ENCODE peak calls at places on chromosome 22, in eight cellular contexts. One of them, this sample, is unnamed.

GRCh38 chr22:36328635-36329216 is 59.0 kb downstream of the MYH9 start:
- DNase-seq in adrenal gland: peak; percentile 95
- DNase-seq in body of pancreas: peak; percentile 76
- DNase-seq in HFF-Myc: peak; percentile 79
- DNase-seq in cardiac fibroblast: peak; percentile 97
- DNase-seq in A549: peak; percentile 14
- DNase-seq in B cell: peak; percentile 59
- DNase-seq in HCT116: no peak
- DNase-seq in this sample: no peak

GRCh38 chr22:17984114-17984513 is 40.2 kb downstream of the MICAL3 start:
- DNase-seq in A549: no peak
- DNase-seq in HCT116: no peak
- DNase-seq in body of pancreas: no peak
- DNase-seq in B cell: no peak
- DNase-seq in HFF-Myc: no peak
- DNase-seq in cardiac fibroblast: no peak
- DNase-seq in adrenal gland: no peak
- DNase-seq in this sample: no peak

GRCh38 chr22:33866521-33866920 is 53.8 kb downstream of the LARGE1 start:
- DNase-seq in HCT116: no peak
- DNase-seq in B cell: no peak
- DNase-seq in body of pancreas: no peak
- DNase-seq in HFF-Myc: no peak
- DNase-seq in cardiac fibroblast: no peak
- DNase-seq in A549: no peak
- DNase-seq in adrenal gland: no peak
- DNase-seq in this sample: no peak

GRCh38 chr22:44659140-44659539 is 42.9 kb upstream of the PRR5 start:
- DNase-seq in HFF-Myc: no peak
- DNase-seq in HCT116: no peak
- DNase-seq in body of pancreas: no peak
- DNase-seq in A549: no peak
- DNase-seq in B cell: no peak
- DNase-seq in cardiac fibroblast: no peak
- DNase-seq in adrenal gland: no peak
- DNase-seq in this sample: no peak

GRCh38 chr22:46977656-46978343 is 215.3 kb downstream of the TBC1D22A start:
- DNase-seq in body of pancreas: no peak
- DNase-seq in B cell: no peak
- DNase-seq in A549: no peak
- DNase-seq in adrenal gland: no peak
- DNase-seq in cardiac fibroblast: no peak
- DNase-seq in HCT116: no peak
- DNase-seq in HFF-Myc: no peak
- DNase-seq in this sample: no peak

GRCh38 chr22:31947296-31947695 is 3.0 kb downstream of the YWHAH start:
- DNase-seq in A549: peak; percentile 31
- DNase-seq in cardiac fibroblast: peak; percentile 47
- DNase-seq in HFF-Myc: no peak
- DNase-seq in body of pancreas: peak; percentile 26
- DNase-seq in adrenal gland: no peak
- DNase-seq in B cell: peak; percentile 66
- DNase-seq in HCT116: no peak
- DNase-seq in this sample: peak; percentile 65

GRCh38 chr22:47190957-47191323 is 428.5 kb downstream of the TBC1D22A start:
- DNase-seq in body of pancreas: no peak
- DNase-seq in A549: no peak
- DNase-seq in adrenal gland: no peak
- DNase-seq in HCT116: peak; percentile 8
- DNase-seq in HFF-Myc: no peak
- DNase-seq in cardiac fibroblast: no peak
- DNase-seq in B cell: no peak
- DNase-seq in this sample: no peak

GRCh38 chr22:40671369-40671768 is 7.9 kb upstream of the MCHR1 start:
- DNase-seq in A549: no peak
- DNase-seq in cardiac fibroblast: no peak
- DNase-seq in body of pancreas: no peak
- DNase-seq in HCT116: no peak
- DNase-seq in B cell: no peak
- DNase-seq in adrenal gland: no peak
- DNase-seq in HFF-Myc: no peak
- DNase-seq in this sample: no peak

GRCh38 chr22:49229483-49230193 is 598.0 kb downstream of the BRD1 start:
- DNase-seq in B cell: no peak
- DNase-seq in HCT116: no peak
- DNase-seq in cardiac fibroblast: no peak
- DNase-seq in body of pancreas: no peak
- DNase-seq in A549: no peak
- DNase-seq in adrenal gland: no peak
- DNase-seq in HFF-Myc: no peak
- DNase-seq in this sample: no peak

GRCh38 chr22:16969508-16970327 is 38.3 kb downstream of the GAB4 start:
- DNase-seq in adrenal gland: no peak
- DNase-seq in A549: no peak
- DNase-seq in B cell: no peak
- DNase-seq in HFF-Myc: no peak
- DNase-seq in HCT116: no peak
- DNase-seq in body of pancreas: no peak
- DNase-seq in cardiac fibroblast: no peak
- DNase-seq in this sample: no peak

GRCh38 chr22:27110985-27111451 is 453.6 kb downstream of the MIAT start:
- DNase-seq in HFF-Myc: no peak
- DNase-seq in cardiac fibroblast: peak; percentile 33
- DNase-seq in adrenal gland: no peak
- DNase-seq in B cell: no peak
- DNase-seq in body of pancreas: peak; percentile 17
- DNase-seq in A549: peak; percentile 38
- DNase-seq in HCT116: no peak
- DNase-seq in this sample: no peak

GRCh38 chr22:32123657-32124056 is 35.4 kb downstream of the C22orf42 start:
- DNase-seq in cardiac fibroblast: no peak
- DNase-seq in HFF-Myc: no peak
- DNase-seq in HCT116: no peak
- DNase-seq in B cell: no peak
- DNase-seq in adrenal gland: no peak
- DNase-seq in A549: no peak
- DNase-seq in body of pancreas: no peak
- DNase-seq in this sample: no peak

GRCh38 chr22:20802922-20803553 is 29.1 kb downstream of the SERPIND1 start:
- DNase-seq in cardiac fibroblast: no peak
- DNase-seq in body of pancreas: no peak
- DNase-seq in B cell: no peak
- DNase-seq in A549: no peak
- DNase-seq in HCT116: no peak
- DNase-seq in adrenal gland: no peak
- DNase-seq in HFF-Myc: no peak
- DNase-seq in this sample: no peak

GRCh38 chr22:49413551-49413950 is 414.1 kb downstream of the BRD1 start:
- DNase-seq in adrenal gland: no peak
- DNase-seq in B cell: no peak
- DNase-seq in HCT116: no peak
- DNase-seq in body of pancreas: no peak
- DNase-seq in A549: no peak
- DNase-seq in cardiac fibroblast: no peak
- DNase-seq in HFF-Myc: no peak
- DNase-seq in this sample: no peak

GRCh38 chr22:49751318-49751967 is 76.2 kb downstream of the BRD1 start:
- DNase-seq in body of pancreas: no peak
- DNase-seq in HCT116: no peak
- DNase-seq in adrenal gland: no peak
- DNase-seq in B cell: no peak
- DNase-seq in A549: no peak
- DNase-seq in cardiac fibroblast: no peak
- DNase-seq in HFF-Myc: no peak
- DNase-seq in this sample: no peak

GRCh38 chr22:36329217-36330078 is 58.3 kb downstream of the MYH9 start:
- DNase-seq in cardiac fibroblast: peak; percentile 98
- DNase-seq in HCT116: peak; percentile 52
- DNase-seq in body of pancreas: peak; percentile 63
- DNase-seq in A549: peak; percentile 43
- DNase-seq in adrenal gland: peak; percentile 79
- DNase-seq in B cell: no peak
- DNase-seq in HFF-Myc: peak; percentile 96
- DNase-seq in this sample: no peak

GRCh38 chr22:39558950-39559349 is 11.6 kb upstream of the CACNA1I start:
- DNase-seq in cardiac fibroblast: no peak
- DNase-seq in adrenal gland: no peak
- DNase-seq in HCT116: no peak
- DNase-seq in body of pancreas: no peak
- DNase-seq in HFF-Myc: no peak
- DNase-seq in B cell: no peak
- DNase-seq in A549: no peak
- DNase-seq in this sample: no peak

GRCh38 chr22:39560127-39560526 is 10.4 kb upstream of the CACNA1I start:
- DNase-seq in B cell: no peak
- DNase-seq in HFF-Myc: no peak
- DNase-seq in body of pancreas: no peak
- DNase-seq in HCT116: no peak
- DNase-seq in adrenal gland: peak; percentile 13
- DNase-seq in A549: no peak
- DNase-seq in cardiac fibroblast: no peak
- DNase-seq in this sample: no peak

GRCh38 chr22:39556970-39557811 is 13.4 kb upstream of the CACNA1I start:
- DNase-seq in HFF-Myc: no peak
- DNase-seq in B cell: peak; percentile 43
- DNase-seq in adrenal gland: peak; percentile 60
- DNase-seq in A549: peak; percentile 38
- DNase-seq in cardiac fibroblast: peak; percentile 8
- DNase-seq in HCT116: no peak
- DNase-seq in body of pancreas: no peak
- DNase-seq in this sample: no peak

GRCh38 chr22:39558254-39558727 is 12.3 kb upstream of the CACNA1I start:
- DNase-seq in HCT116: no peak
- DNase-seq in HFF-Myc: no peak
- DNase-seq in body of pancreas: no peak
- DNase-seq in B cell: no peak
- DNase-seq in A549: no peak
- DNase-seq in adrenal gland: peak; percentile 27
- DNase-seq in cardiac fibroblast: no peak
- DNase-seq in this sample: no peak

GRCh38 chr22:39559456-39560105 is 11.0 kb upstream of the CACNA1I start:
- DNase-seq in HCT116: no peak
- DNase-seq in body of pancreas: peak; percentile 19
- DNase-seq in adrenal gland: peak; percentile 19
- DNase-seq in HFF-Myc: no peak
- DNase-seq in A549: no peak
- DNase-seq in cardiac fibroblast: no peak
- DNase-seq in B cell: peak; percentile 31
- DNase-seq in this sample: peak; percentile 51
- TF ChIP-seq CTCF in HCT116: peak; percentile 86
- TF ChIP-seq CTCF in body of pancreas: no peak
- TF ChIP-seq CTCF in adrenal gland: peak; percentile 29
- TF ChIP-seq CTCF in HFF-Myc: peak; percentile 61
- TF ChIP-seq CTCF in A549: peak; percentile 46
- TF ChIP-seq CTCF in cardiac fibroblast: peak; percentile 70
- TF ChIP-seq CTCF in B cell: peak; percentile 39
- TF ChIP-seq CTCF in this sample: peak; percentile 57

GRCh38 chr22:37636949-37637273 is 2.6 kb upstream of the SH3BP1 start:
- DNase-seq in adrenal gland: no peak
- DNase-seq in body of pancreas: no peak
- DNase-seq in HFF-Myc: no peak
- DNase-seq in A549: no peak
- DNase-seq in B cell: no peak
- DNase-seq in HCT116: no peak
- DNase-seq in cardiac fibroblast: no peak
- DNase-seq in this sample: no peak

GRCh38 chr22:37638351-37639069 is 959 bp upstream of the SH3BP1 start:
- DNase-seq in HCT116: no peak
- DNase-seq in A549: no peak
- DNase-seq in B cell: no peak
- DNase-seq in body of pancreas: no peak
- DNase-seq in HFF-Myc: no peak
- DNase-seq in cardiac fibroblast: no peak
- DNase-seq in adrenal gland: no peak
- DNase-seq in this sample: no peak

GRCh38 chr22:37634505-37635002 is 4.9 kb upstream of the SH3BP1 start:
- DNase-seq in HCT116: no peak
- DNase-seq in A549: no peak
- DNase-seq in cardiac fibroblast: no peak
- DNase-seq in body of pancreas: no peak
- DNase-seq in B cell: no peak
- DNase-seq in HFF-Myc: no peak
- DNase-seq in adrenal gland: no peak
- DNase-seq in this sample: no peak

GRCh38 chr22:37635157-37635556 is 4.3 kb upstream of the SH3BP1 start:
- DNase-seq in B cell: no peak
- DNase-seq in cardiac fibroblast: no peak
- DNase-seq in A549: no peak
- DNase-seq in HFF-Myc: no peak
- DNase-seq in HCT116: no peak
- DNase-seq in body of pancreas: no peak
- DNase-seq in adrenal gland: no peak
- DNase-seq in this sample: no peak

GRCh38 chr22:37636186-37636948 is 3.1 kb upstream of the SH3BP1 start:
- DNase-seq in body of pancreas: no peak
- DNase-seq in A549: no peak
- DNase-seq in adrenal gland: no peak
- DNase-seq in cardiac fibroblast: peak; percentile 10
- DNase-seq in B cell: no peak
- DNase-seq in HCT116: no peak
- DNase-seq in HFF-Myc: peak; percentile 96
- DNase-seq in this sample: no peak
- TF ChIP-seq CTCF in body of pancreas: no peak
- TF ChIP-seq CTCF in A549: no peak
- TF ChIP-seq CTCF in adrenal gland: no peak
- TF ChIP-seq CTCF in cardiac fibroblast: peak; percentile 41
- TF ChIP-seq CTCF in B cell: no peak
- TF ChIP-seq CTCF in HCT116: peak; percentile 48
- TF ChIP-seq CTCF in HFF-Myc: peak; percentile 52
- TF ChIP-seq CTCF in this sample: no peak

DNA sequence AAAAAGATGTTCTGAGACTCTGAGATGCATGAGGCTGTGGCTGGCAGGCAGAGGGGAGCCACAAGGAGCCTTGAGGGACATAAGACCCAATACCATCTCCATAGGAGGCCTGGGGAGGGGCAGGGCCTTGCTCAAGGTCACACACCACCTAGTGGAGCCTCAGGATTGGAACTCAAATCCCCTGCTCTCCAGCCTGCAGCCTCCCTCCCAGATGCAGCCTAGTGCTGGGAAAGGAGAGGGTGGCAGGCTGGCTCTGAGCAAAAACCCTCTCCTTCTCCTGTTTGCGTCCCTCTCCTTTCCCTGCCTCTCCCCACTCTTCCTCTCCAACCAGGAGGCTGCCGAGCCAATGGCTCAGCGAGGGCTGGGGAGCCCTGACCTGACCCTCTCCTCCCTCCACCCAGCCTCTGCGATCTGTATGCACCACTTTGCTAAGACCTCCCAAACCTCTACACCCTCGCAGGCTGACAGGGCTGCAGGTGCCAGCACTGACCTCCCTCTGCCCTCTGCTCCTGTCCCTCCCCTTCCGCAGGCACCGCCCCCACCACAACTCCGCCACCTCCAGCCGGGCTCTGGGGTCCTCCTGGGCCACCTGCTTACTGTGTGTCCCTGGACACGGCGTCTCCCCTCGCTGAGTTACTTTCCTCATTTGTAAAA is 14.7 kb downstream of the IGLL1 start:
- DNase-seq in HCT116: peak; percentile 4
- DNase-seq in A549: no peak
- DNase-seq in cardiac fibroblast: peak; percentile 8
- DNase-seq in HFF-Myc: no peak
- DNase-seq in body of pancreas: peak; percentile 17
- DNase-seq in adrenal gland: no peak
- DNase-seq in B cell: peak; percentile 35
- DNase-seq in this sample: peak; percentile 28
- TF ChIP-seq CTCF in HCT116: peak; percentile 16
- TF ChIP-seq CTCF in A549: no peak
- TF ChIP-seq CTCF in cardiac fibroblast: peak; percentile 13
- TF ChIP-seq CTCF in HFF-Myc: no peak
- TF ChIP-seq CTCF in body of pancreas: no peak
- TF ChIP-seq CTCF in adrenal gland: no peak
- TF ChIP-seq CTCF in B cell: no peak
- TF ChIP-seq CTCF in this sample: no peak

GRCh38 chr22:25420925-25421904 is 143.3 kb upstream of the GRK3 start:
- DNase-seq in B cell: peak; percentile 43
- DNase-seq in adrenal gland: no peak
- DNase-seq in A549: no peak
- DNase-seq in cardiac fibroblast: peak; percentile 10
- DNase-seq in HCT116: no peak
- DNase-seq in HFF-Myc: no peak
- DNase-seq in body of pancreas: no peak
- DNase-seq in this sample: peak; percentile 39
- TF ChIP-seq CTCF in B cell: no peak
- TF ChIP-seq CTCF in adrenal gland: no peak
- TF ChIP-seq CTCF in A549: no peak
- TF ChIP-seq CTCF in cardiac fibroblast: no peak
- TF ChIP-seq CTCF in HCT116: no peak
- TF ChIP-seq CTCF in HFF-Myc: no peak
- TF ChIP-seq CTCF in body of pancreas: no peak
- TF ChIP-seq CTCF in this sample: no peak